ENCODE peak calls at places on chromosomes 3 and 15, in seven cellular contexts. One of them, this sample, is unnamed.

GRCh38 chr15:67574981-67575632 is 32.6 kb downstream of the MAP2K5 start:
- DNase-seq in lung: no peak
- DNase-seq in BE2C: no peak
- DNase-seq in HCT116: no peak
- DNase-seq in aorta: no peak
- DNase-seq in CD4-positive, CD25-positive, alpha-beta regulatory T cell: no peak
- DNase-seq in fibroblast of lung: peak; percentile 28
- DNase-seq in this sample: peak; percentile 18

GRCh38 chr15:80588801-80589200 is 106.3 kb upstream of the ABHD17C start:
- DNase-seq in aorta: no peak
- DNase-seq in lung: no peak
- DNase-seq in fibroblast of lung: peak; percentile 93
- DNase-seq in BE2C: no peak
- DNase-seq in CD4-positive, CD25-positive, alpha-beta regulatory T cell: no peak
- DNase-seq in HCT116: no peak
- DNase-seq in this sample: peak; percentile 93

GRCh38 chr15:68213991-68214837 is 9.1 kb upstream of the CALML4 start:
- DNase-seq in fibroblast of lung: no peak
- DNase-seq in lung: no peak
- DNase-seq in CD4-positive, CD25-positive, alpha-beta regulatory T cell: no peak
- DNase-seq in aorta: peak; percentile 59
- DNase-seq in HCT116: no peak
- DNase-seq in BE2C: no peak
- DNase-seq in this sample: no peak

GRCh38 chr3:146968204-146968651 is 363.1 kb upstream of the PLSCR5 start:
- DNase-seq in aorta: no peak
- DNase-seq in CD4-positive, CD25-positive, alpha-beta regulatory T cell: no peak
- DNase-seq in BE2C: no peak
- DNase-seq in fibroblast of lung: peak; percentile 97
- DNase-seq in HCT116: peak; percentile 57
- DNase-seq in lung: no peak
- DNase-seq in this sample: peak; percentile 96

GRCh38 chr3:82467051-82467450 is 705.6 kb upstream of the GBE1 start:
- DNase-seq in CD4-positive, CD25-positive, alpha-beta regulatory T cell: no peak
- DNase-seq in BE2C: no peak
- DNase-seq in lung: no peak
- DNase-seq in HCT116: no peak
- DNase-seq in aorta: no peak
- DNase-seq in fibroblast of lung: no peak
- DNase-seq in this sample: no peak

GRCh38 chr3:45832691-45833090 is 9.2 kb downstream of the LZTFL1 start:
- DNase-seq in CD4-positive, CD25-positive, alpha-beta regulatory T cell: no peak
- DNase-seq in lung: no peak
- DNase-seq in aorta: no peak
- DNase-seq in BE2C: no peak
- DNase-seq in HCT116: peak; percentile 21
- DNase-seq in fibroblast of lung: no peak
- DNase-seq in this sample: no peak

GRCh38 chr3:23664459-23664858 is 141.3 kb upstream of the UBE2E1 start:
- DNase-seq in CD4-positive, CD25-positive, alpha-beta regulatory T cell: no peak
- DNase-seq in HCT116: no peak
- DNase-seq in lung: no peak
- DNase-seq in BE2C: no peak
- DNase-seq in fibroblast of lung: no peak
- DNase-seq in aorta: no peak
- DNase-seq in this sample: no peak

GRCh38 chr3:29914861-29915524 is 634.1 kb downstream of the RBMS3 start:
- DNase-seq in CD4-positive, CD25-positive, alpha-beta regulatory T cell: no peak
- DNase-seq in fibroblast of lung: peak; percentile 78
- DNase-seq in lung: no peak
- DNase-seq in HCT116: peak; percentile 7
- DNase-seq in aorta: no peak
- DNase-seq in BE2C: no peak
- DNase-seq in this sample: peak; percentile 75

GRCh38 chr15:92682772-92683510 is 27.4 kb upstream of the FAM174B start:
- DNase-seq in fibroblast of lung: no peak
- DNase-seq in BE2C: no peak
- DNase-seq in HCT116: no peak
- DNase-seq in aorta: no peak
- DNase-seq in CD4-positive, CD25-positive, alpha-beta regulatory T cell: no peak
- DNase-seq in lung: no peak
- DNase-seq in this sample: no peak

GRCh38 chr3:27333843-27334242 is 35.3 kb downstream of the NEK10 start:
- DNase-seq in CD4-positive, CD25-positive, alpha-beta regulatory T cell: no peak
- DNase-seq in BE2C: no peak
- DNase-seq in aorta: no peak
- DNase-seq in HCT116: no peak
- DNase-seq in lung: no peak
- DNase-seq in fibroblast of lung: no peak
- DNase-seq in this sample: no peak

GRCh38 chr3:169769287-169770181 is at the start of gene ACTRT3:
- DNase-seq in HCT116: peak; percentile 35
- DNase-seq in aorta: peak; percentile 89
- DNase-seq in lung: peak; percentile 65
- DNase-seq in CD4-positive, CD25-positive, alpha-beta regulatory T cell: peak; percentile 43
- DNase-seq in BE2C: peak; percentile 86
- DNase-seq in fibroblast of lung: peak; percentile 81
- DNase-seq in this sample: peak; percentile 72

GRCh38 chr3:109806929-109807328 is 469.6 kb upstream of the DPPA4 start:
- DNase-seq in HCT116: peak; percentile 88
- DNase-seq in CD4-positive, CD25-positive, alpha-beta regulatory T cell: peak; percentile 7
- DNase-seq in aorta: no peak
- DNase-seq in fibroblast of lung: peak; percentile 71
- DNase-seq in lung: no peak
- DNase-seq in BE2C: no peak
- DNase-seq in this sample: peak; percentile 62

GRCh38 chr15:49152552-49153337 is 2.7 kb downstream of the COPS2 start:
- DNase-seq in lung: no peak
- DNase-seq in HCT116: no peak
- DNase-seq in fibroblast of lung: no peak
- DNase-seq in CD4-positive, CD25-positive, alpha-beta regulatory T cell: no peak
- DNase-seq in BE2C: no peak
- DNase-seq in aorta: no peak
- DNase-seq in this sample: no peak

GRCh38 chr3:184305577-184305976 is 6.5 kb downstream of the PSMD2 start:
- DNase-seq in fibroblast of lung: no peak
- DNase-seq in HCT116: no peak
- DNase-seq in aorta: no peak
- DNase-seq in CD4-positive, CD25-positive, alpha-beta regulatory T cell: no peak
- DNase-seq in lung: no peak
- DNase-seq in BE2C: no peak
- DNase-seq in this sample: no peak

GRCh38 chr3:111845996-111846395 is 13.1 kb upstream of the PHLDB2 start:
- DNase-seq in lung: no peak
- DNase-seq in CD4-positive, CD25-positive, alpha-beta regulatory T cell: no peak
- DNase-seq in HCT116: no peak
- DNase-seq in aorta: no peak
- DNase-seq in BE2C: no peak
- DNase-seq in fibroblast of lung: peak; percentile 50
- DNase-seq in this sample: no peak

GRCh38 chr15:40807888-40808194 is 568 bp upstream of the DNAJC17 start:
- DNase-seq in lung: no peak
- DNase-seq in CD4-positive, CD25-positive, alpha-beta regulatory T cell: no peak
- DNase-seq in aorta: no peak
- DNase-seq in fibroblast of lung: no peak
- DNase-seq in BE2C: no peak
- DNase-seq in HCT116: no peak
- DNase-seq in this sample: no peak

GRCh38 chr3:162302983-162303624 is 806.5 kb downstream of the OTOL1 start:
- DNase-seq in aorta: no peak
- DNase-seq in BE2C: no peak
- DNase-seq in HCT116: no peak
- DNase-seq in fibroblast of lung: peak; percentile 46
- DNase-seq in CD4-positive, CD25-positive, alpha-beta regulatory T cell: no peak
- DNase-seq in lung: no peak
- DNase-seq in this sample: peak; percentile 42

GRCh38 chr3:101876142-101876541 is 26.8 kb downstream of the NFKBIZ start:
- DNase-seq in HCT116: no peak
- DNase-seq in CD4-positive, CD25-positive, alpha-beta regulatory T cell: no peak
- DNase-seq in fibroblast of lung: no peak
- DNase-seq in aorta: no peak
- DNase-seq in BE2C: no peak
- DNase-seq in lung: no peak
- DNase-seq in this sample: no peak

GRCh38 chr3:105933871-105934270 is 65.1 kb upstream of the CBLB start:
- DNase-seq in fibroblast of lung: peak; percentile 80
- DNase-seq in BE2C: no peak
- DNase-seq in aorta: no peak
- DNase-seq in lung: no peak
- DNase-seq in HCT116: no peak
- DNase-seq in CD4-positive, CD25-positive, alpha-beta regulatory T cell: no peak
- DNase-seq in this sample: peak; percentile 80
- H3K4me3 ChIP-seq in fibroblast of lung: no peak overlapping the region
- H3K4me3 ChIP-seq in BE2C: no peak overlapping the region
- H3K4me3 ChIP-seq in aorta: no peak overlapping the region
- H3K4me3 ChIP-seq in lung: no peak overlapping the region
- H3K4me3 ChIP-seq in HCT116: no peak overlapping the region
- H3K4me3 ChIP-seq in CD4-positive, CD25-positive, alpha-beta regulatory T cell: no peak overlapping the region
- H3K4me3 ChIP-seq in this sample: no peak overlapping the region

DNA sequence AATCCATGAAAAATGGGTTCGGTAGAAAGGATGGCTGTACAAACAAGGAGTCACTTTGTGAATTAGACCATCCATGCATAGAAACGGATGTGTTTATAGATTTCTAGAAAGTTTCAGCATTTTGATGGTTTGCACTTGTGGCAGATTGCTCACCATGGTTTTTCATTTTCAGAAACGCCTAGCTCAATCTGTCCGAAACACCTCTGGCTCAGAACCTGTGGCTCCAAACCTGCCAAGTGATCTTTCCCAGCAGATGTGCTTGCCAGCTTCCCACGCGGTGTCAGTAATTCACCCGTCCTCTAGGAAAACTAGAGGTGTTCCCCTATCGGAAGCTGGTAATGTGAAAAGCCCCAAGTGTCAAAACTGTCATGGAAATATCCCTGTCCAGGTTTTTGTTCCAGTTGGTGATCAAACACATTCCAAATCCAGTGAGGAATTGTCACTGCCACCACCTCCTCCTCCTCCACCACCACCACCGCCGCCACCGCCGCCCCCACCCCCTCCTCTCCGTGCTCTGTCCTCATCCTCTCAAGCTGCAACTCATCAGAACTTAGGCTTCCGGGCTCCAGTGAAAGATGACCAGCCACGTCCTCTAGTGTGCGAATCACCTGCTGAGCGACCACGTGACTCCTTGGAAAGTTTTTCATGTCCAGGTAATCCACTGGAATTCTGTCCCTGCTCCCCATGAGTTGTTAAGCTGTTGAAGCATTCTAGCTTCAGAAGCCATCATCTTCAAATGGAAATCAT is 21.2 kb downstream of the WHAMM start:
- DNase-seq in fibroblast of lung: no peak
- DNase-seq in BE2C: no peak
- DNase-seq in lung: no peak
- DNase-seq in HCT116: no peak
- DNase-seq in CD4-positive, CD25-positive, alpha-beta regulatory T cell: no peak
- DNase-seq in aorta: no peak
- DNase-seq in this sample: no peak
- H3K36me3 ChIP-seq in fibroblast of lung: peaks cover 21% of the 10 kb centered on the region
- H3K36me3 ChIP-seq in BE2C: peaks cover 46% of the 10 kb centered on the region
- H3K36me3 ChIP-seq in lung: peaks cover 46% of the 10 kb centered on the region
- H3K36me3 ChIP-seq in HCT116: peaks cover 52% of the 10 kb centered on the region
- H3K36me3 ChIP-seq in CD4-positive, CD25-positive, alpha-beta regulatory T cell: peaks cover 97% of the 10 kb centered on the region
- H3K36me3 ChIP-seq in aorta: peaks cover 6% of the 10 kb centered on the region
- H3K36me3 ChIP-seq in this sample: peaks cover 51% of the 10 kb centered on the region

DNA sequence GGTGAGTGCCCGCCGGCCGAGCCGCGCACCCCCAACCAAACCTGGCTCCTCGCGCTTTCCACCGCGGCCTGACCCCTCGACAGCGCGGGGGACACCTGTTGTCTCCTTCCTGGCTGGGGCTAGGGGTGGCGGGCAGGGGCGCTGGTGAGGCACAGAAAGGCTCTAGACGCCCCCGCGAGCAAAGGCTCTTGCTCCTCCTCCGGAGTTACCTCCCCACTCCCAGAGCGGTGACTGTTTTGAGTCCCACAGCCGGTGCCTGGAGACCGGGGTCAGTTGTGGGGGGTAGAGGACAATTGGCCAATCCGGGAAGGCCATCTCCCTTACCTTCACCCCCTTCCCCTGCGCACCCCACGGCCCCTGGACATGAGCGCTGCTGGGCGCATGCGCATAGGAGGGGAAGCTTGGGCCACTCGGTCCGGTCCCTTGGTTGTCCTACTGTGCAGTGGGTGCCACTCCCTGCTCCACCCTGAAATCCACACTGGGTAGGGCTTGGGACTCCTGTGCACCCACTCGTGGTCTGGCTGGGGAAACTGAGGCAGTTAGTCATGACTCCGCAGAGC is 554 bp downstream of the CHST13 start:
- DNase-seq in BE2C: no peak
- DNase-seq in lung: no peak
- DNase-seq in fibroblast of lung: no peak
- DNase-seq in aorta: peak; percentile 77
- DNase-seq in CD4-positive, CD25-positive, alpha-beta regulatory T cell: no peak
- DNase-seq in HCT116: no peak
- DNase-seq in this sample: no peak
- H3K4me3 ChIP-seq in BE2C: peak overlapping the region; percentile 58
- H3K4me3 ChIP-seq in lung: no peak overlapping the region
- H3K4me3 ChIP-seq in fibroblast of lung: no peak overlapping the region
- H3K4me3 ChIP-seq in aorta: no peak overlapping the region
- H3K4me3 ChIP-seq in CD4-positive, CD25-positive, alpha-beta regulatory T cell: no peak overlapping the region
- H3K4me3 ChIP-seq in HCT116: peak overlapping the region; percentile 23
- H3K4me3 ChIP-seq in this sample: peak overlapping the region; percentile 28

GRCh38 chr15:63264685-63265302 is 12.6 kb upstream of the APH1B start:
- DNase-seq in aorta: no peak
- DNase-seq in HCT116: no peak
- DNase-seq in CD4-positive, CD25-positive, alpha-beta regulatory T cell: no peak
- DNase-seq in fibroblast of lung: peak; percentile 30
- DNase-seq in BE2C: no peak
- DNase-seq in lung: no peak
- DNase-seq in this sample: no peak

GRCh38 chr15:63260786-63261185 is 16.6 kb upstream of the APH1B start:
- DNase-seq in lung: no peak
- DNase-seq in fibroblast of lung: no peak
- DNase-seq in CD4-positive, CD25-positive, alpha-beta regulatory T cell: no peak
- DNase-seq in aorta: no peak
- DNase-seq in HCT116: no peak
- DNase-seq in BE2C: no peak
- DNase-seq in this sample: no peak

GRCh38 chr15:63258658-63259057 is 18.7 kb upstream of the APH1B start:
- DNase-seq in fibroblast of lung: no peak
- DNase-seq in HCT116: no peak
- DNase-seq in BE2C: no peak
- DNase-seq in lung: no peak
- DNase-seq in CD4-positive, CD25-positive, alpha-beta regulatory T cell: no peak
- DNase-seq in aorta: no peak
- DNase-seq in this sample: no peak

GRCh38 chr15:63263519-63263918 is 13.9 kb upstream of the APH1B start:
- DNase-seq in HCT116: no peak
- DNase-seq in aorta: no peak
- DNase-seq in BE2C: no peak
- DNase-seq in fibroblast of lung: no peak
- DNase-seq in lung: no peak
- DNase-seq in CD4-positive, CD25-positive, alpha-beta regulatory T cell: no peak
- DNase-seq in this sample: no peak

DNA sequence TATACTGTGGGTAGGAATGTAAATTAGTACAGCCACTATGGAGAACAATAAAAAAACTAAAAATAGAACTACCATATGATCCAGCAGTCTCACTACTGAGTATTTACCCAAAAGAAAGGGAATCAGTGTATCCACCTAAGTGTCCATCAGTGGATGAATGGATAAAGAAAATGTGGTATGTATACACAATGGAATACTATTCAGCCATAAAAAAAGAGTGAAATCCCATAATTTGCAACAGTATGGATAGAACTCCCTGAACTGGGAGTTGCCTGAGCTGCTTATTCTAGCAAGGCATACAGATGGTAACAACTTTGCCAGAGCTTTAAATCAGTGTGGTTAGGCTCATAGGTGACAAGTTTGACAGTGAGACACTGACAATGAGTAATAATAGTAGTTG is 16.1 kb upstream of the APH1B start:
- DNase-seq in aorta: no peak
- DNase-seq in CD4-positive, CD25-positive, alpha-beta regulatory T cell: no peak
- DNase-seq in lung: no peak
- DNase-seq in fibroblast of lung: no peak
- DNase-seq in HCT116: no peak
- DNase-seq in BE2C: no peak
- DNase-seq in this sample: no peak
- H3K36me3 ChIP-seq in aorta: peaks cover 2% of the 10 kb centered on the region
- H3K36me3 ChIP-seq in CD4-positive, CD25-positive, alpha-beta regulatory T cell: peaks cover 79% of the 10 kb centered on the region
- H3K36me3 ChIP-seq in lung: peaks cover 9% of the 10 kb centered on the region
- H3K36me3 ChIP-seq in fibroblast of lung: peaks cover 7% of the 10 kb centered on the region
- H3K36me3 ChIP-seq in HCT116: no peaks in the 10 kb centered on the region
- H3K36me3 ChIP-seq in BE2C: no peaks in the 10 kb centered on the region
- H3K36me3 ChIP-seq in this sample: peaks cover 20% of the 10 kb centered on the region